ENCODE peak calls at places on chromosomes 1 and 21, in ten cellular contexts. N, C, B, H, Q, Y, M, U, Z and X are unnamed samples.

GRCh38 chr1:222241410-222241809 is 306.5 kb downstream of the HHIPL2 start:
- DNase-seq in B (no peak), C (no peak), N (no peak), U (no peak), Q (no peak), H (no peak), M (no peak), Y (no peak), Z (no peak), X (no peak)

GRCh38 chr1:226663327-226663704 is 75.8 kb downstream of the ITPKB start:
- DNase-seq in Z (no peak), M (no peak), U (no peak), B (no peak), H (no peak), C (no peak), Y (no peak), N (no peak), Q (no peak), X (no peak)

GRCh38 chr1:9561429-9561828 is 22.2 kb downstream of the SLC25A33 start:
- DNase-seq in B (peak), Y (no peak), C (peak), U (peak), Z (peak), H (peak), Q (peak), M (no peak), N (peak), X (no peak)

GRCh38 chr1:55468438-55468837 is 253.3 kb upstream of the USP24 start:
- DNase-seq in Z (no peak), N (no peak), U (no peak), M (no peak), H (no peak), Y (no peak), B (no peak), Q (no peak), C (no peak), X (no peak)

GRCh38 chr1:67307251-67308060 is at the start of gene IL12RB2:
- DNase-seq in H (no peak), M (peak), Y (peak), B (peak), U (no peak), N (no peak), Z (peak), C (no peak), Q (no peak), X (peak)

GRCh38 chr1:101357444-101357986 is 120.7 kb downstream of the S1PR1 start:
- DNase-seq in C (peak), Y (peak), N (peak), U (peak), H (peak), M (no peak), Q (peak), Z (peak), B (peak), X (peak)

GRCh38 chr1:18707696-18708257 is 77.1 kb downstream of the PAX7 start:
- DNase-seq in N (no peak), Q (no peak), C (no peak), H (no peak), Z (peak), U (no peak), M (no peak), Y (no peak), B (no peak), X (peak)

GRCh38 chr1:58895559-58896135 is 111.8 kb upstream of the JUN start:
- DNase-seq in N (no peak), B (no peak), Q (no peak), Z (no peak), C (no peak), Y (no peak), H (peak), U (no peak), M (peak), X (no peak)

GRCh38 chr1:34113887-34114286 is 51.1 kb downstream of the CSMD2 start:
- DNase-seq in H (peak), M (no peak), B (peak), Q (peak), Y (peak), Z (peak), U (peak), C (peak), N (no peak), X (no peak)

GRCh38 chr21:44730951-44731579 is 19.7 kb upstream of the TSPEAR start:
- DNase-seq in Y (no peak), N (no peak), C (no peak), H (no peak), U (no peak), Z (no peak), B (no peak), M (no peak), Q (no peak), X (no peak)

DNA sequence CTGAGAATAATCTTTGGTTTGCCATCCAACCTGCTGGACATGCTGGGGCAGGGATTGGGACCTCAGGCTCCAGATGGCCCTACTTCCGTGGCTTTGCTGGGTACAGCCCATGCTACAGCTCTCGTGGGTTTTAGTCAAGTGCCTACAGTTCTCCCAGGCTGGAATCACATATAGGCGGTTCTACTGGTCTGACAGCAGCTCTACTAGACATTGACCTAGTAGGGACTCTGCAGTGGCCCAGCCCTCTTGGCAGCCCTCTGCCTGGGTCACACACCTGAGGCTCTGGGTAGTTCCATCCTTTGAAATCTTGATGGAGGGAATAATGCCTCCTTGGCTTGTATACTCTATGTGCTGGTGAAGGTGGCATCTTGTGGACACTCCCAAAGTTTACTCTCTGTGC is 72.2 kb downstream of the PGM1 start:
- DNase-seq in N (no peak), U (no peak), Z (no peak), Q (no peak), H (no peak), B (no peak), M (no peak), C (no peak), Y (no peak), X (no peak)
- TF ChIP-seq CTCF in N (no peak), U (no peak), Z (no peak), Q (no peak), H (no peak), B (no peak), M (no peak), C (no peak), Y (no peak), X (no peak)

GRCh38 chr1:114428083-114428754 is 82.8 kb downstream of the TRIM33 start:
- DNase-seq in Y (no peak), M (no peak), U (peak), B (peak), Q (peak), Z (peak), H (peak), N (no peak), C (peak), X (peak)
- TF ChIP-seq CTCF in Y (no peak), M (peak), U (peak), B (peak), Q (peak), Z (peak), H (peak), N (peak), C (peak), X (peak)

GRCh38 chr1:186325239-186325638 is 49.8 kb downstream of the TPR start:
- DNase-seq in Z (peak), C (peak), N (no peak), H (peak), Y (no peak), M (no peak), Q (peak), B (no peak), U (peak), X (no peak)
- TF ChIP-seq CTCF in Z (peak), C (peak), N (peak), H (peak), Y (no peak), M (peak), Q (peak), B (no peak), U (peak), X (peak)

GRCh38 chr1:39407889-39408640 is 83.4 kb upstream of the BMP8A start:
- DNase-seq in H (no peak), Z (no peak), N (no peak), U (no peak), M (no peak), C (no peak), Q (no peak), Y (no peak), B (peak), X (peak)
- TF ChIP-seq CTCF in H (no peak), Z (no peak), N (no peak), U (no peak), M (no peak), C (no peak), Q (peak), Y (no peak), B (no peak), X (no peak)

DNA sequence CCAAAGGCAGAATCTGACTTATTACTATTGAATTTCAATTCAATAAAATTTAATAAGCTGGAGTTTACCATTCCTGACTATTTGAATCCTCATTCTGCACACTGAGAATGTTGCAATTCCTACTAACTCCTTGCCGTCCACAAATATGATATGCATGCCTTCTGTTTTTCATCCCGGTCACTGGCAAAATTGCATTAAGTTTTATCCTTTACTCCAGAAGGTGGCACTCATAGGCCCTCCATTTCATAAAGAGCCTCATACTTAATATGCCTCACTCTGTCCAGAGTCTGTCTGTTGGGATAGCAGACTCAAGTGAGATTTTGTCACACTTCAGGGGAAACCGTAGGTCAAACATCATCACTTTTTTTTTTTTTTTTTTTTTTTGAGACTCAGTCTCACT is 27.4 kb downstream of the F11R start:
- DNase-seq in H (peak), U (peak), Y (no peak), B (peak), Z (peak), M (no peak), Q (peak), N (peak), C (peak), X (no peak)
- TF ChIP-seq CTCF in H (peak), U (peak), Y (no peak), B (peak), Z (peak), M (peak), Q (peak), N (peak), C (peak), X (no peak)

DNA sequence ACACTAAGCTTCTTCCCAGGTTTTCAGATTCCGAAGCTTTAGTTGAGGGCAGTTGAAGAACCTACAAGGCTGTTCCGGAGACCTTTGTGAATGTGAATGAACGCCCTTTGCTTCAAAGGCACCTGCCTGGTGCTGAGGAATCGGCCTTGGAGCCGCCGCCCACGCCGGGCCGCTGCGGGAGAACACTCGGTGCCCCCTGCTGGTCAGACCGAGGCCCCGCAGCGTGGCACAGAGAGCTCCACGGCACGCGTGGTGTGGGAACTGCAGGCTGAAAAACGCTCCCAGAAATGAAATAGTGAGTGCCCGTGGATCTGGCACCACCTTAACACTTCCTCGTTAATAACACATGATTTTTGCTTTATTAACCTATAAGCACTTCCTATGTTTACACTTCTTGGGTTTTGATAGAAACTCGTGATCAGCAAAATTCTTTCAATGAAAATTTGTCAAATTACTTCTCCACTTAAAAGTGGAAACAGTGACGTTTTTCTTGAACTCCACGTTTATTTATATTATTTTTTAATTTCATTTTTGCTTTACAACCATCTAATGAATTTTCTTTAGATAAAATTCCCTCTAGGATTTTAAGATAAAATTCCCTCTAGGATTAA is 460.6 kb downstream of the DSCAM start:
- DNase-seq in Y (peak), Q (peak), U (no peak), C (peak), H (no peak), N (no peak), B (peak), Z (peak), M (peak), X (peak)
- TF ChIP-seq CTCF in Y (peak), Q (peak), U (peak), C (peak), H (peak), N (peak), B (peak), Z (peak), M (peak), X (peak)

GRCh38 chr1:5858844-5859407 is 133.3 kb downstream of the NPHP4 start:
- DNase-seq in B (no peak), Y (peak), H (no peak), N (no peak), Z (no peak), U (no peak), M (no peak), Q (no peak), C (no peak), X (no peak)
- TF ChIP-seq CTCF in B (no peak), Y (no peak), H (no peak), N (no peak), Z (no peak), U (no peak), M (no peak), Q (no peak), C (no peak), X (no peak)

GRCh38 chr1:35557611-35558373 is at the start of gene NCDN:
- DNase-seq in Z (peak), C (peak), B (peak), U (peak), H (peak), M (peak), Q (peak), N (peak), Y (peak), X (peak)
- TF ChIP-seq CTCF in Z (no peak), C (no peak), B (no peak), U (no peak), H (no peak), M (no peak), Q (no peak), N (no peak), Y (no peak), X (no peak)

GRCh38 chr21:36542312-36543101 is 62.6 kb upstream of the CLDN14 start:
- DNase-seq in C (no peak), Q (peak), B (peak), Z (no peak), H (no peak), N (no peak), Y (peak), M (no peak), U (no peak), X (peak)
- TF ChIP-seq CTCF in C (no peak), Q (peak), B (no peak), Z (no peak), H (peak), N (no peak), Y (peak), M (no peak), U (no peak), X (no peak)

DNA sequence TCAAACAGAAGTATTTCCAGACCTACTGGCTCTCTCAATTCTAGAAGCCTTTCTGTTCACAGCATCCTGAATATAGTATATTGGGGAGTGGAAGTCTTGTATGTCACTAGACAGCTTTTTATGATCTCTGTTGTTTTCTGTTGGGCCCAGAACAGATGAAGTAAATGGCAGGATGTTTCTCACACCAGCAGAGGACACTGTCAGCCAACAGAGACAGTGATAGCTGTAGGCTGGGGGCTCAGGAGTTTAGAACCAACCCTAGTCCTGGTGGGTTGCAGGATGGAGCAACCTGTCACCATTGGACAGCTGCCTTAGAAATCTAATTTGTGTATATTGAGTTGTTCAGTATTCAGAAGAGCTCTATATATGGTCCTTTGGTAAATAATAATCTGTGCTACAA is 16.9 kb downstream of the AGO1 start:
- DNase-seq in U (no peak), N (no peak), Y (no peak), C (no peak), H (no peak), M (no peak), B (no peak), Z (no peak), Q (no peak), X (no peak)
- TF ChIP-seq CTCF in U (no peak), N (no peak), Y (no peak), C (no peak), H (peak), M (no peak), B (no peak), Z (peak), Q (peak), X (no peak)